ENCODE peak calls at places on chromosomes 3 and 15, in nine cellular contexts. One of them, this sample, is unnamed. For H3K36me3, the result is how much of the 10 kb centered on the place peaks cover.

GRCh38 chr3:116445291-116445841 is at the start of gene LSAMP:
- DNase-seq in SK-N-SH: peak
- DNase-seq in endodermal cell: peak
- DNase-seq in neuronal stem cell: peak
- DNase-seq in effector memory CD4-positive, alpha-beta T cell: no peak
- DNase-seq in stomach: no peak
- DNase-seq in HepG2: no peak
- DNase-seq in tibial artery: no peak
- DNase-seq in iPS DF 6.9: peak
- DNase-seq in this sample: no peak

GRCh38 chr3:127081001-127081720 is 98.2 kb downstream of the PLXNA1 start:
- DNase-seq in stomach: no peak
- DNase-seq in iPS DF 6.9: no peak
- DNase-seq in tibial artery: no peak
- DNase-seq in endodermal cell: no peak
- DNase-seq in HepG2: no peak
- DNase-seq in SK-N-SH: no peak
- DNase-seq in neuronal stem cell: no peak
- DNase-seq in effector memory CD4-positive, alpha-beta T cell: no peak
- DNase-seq in this sample: no peak

GRCh38 chr3:50652709-50653108 is 22.0 kb upstream of the DOCK3 start:
- DNase-seq in neuronal stem cell: no peak
- DNase-seq in iPS DF 6.9: peak
- DNase-seq in effector memory CD4-positive, alpha-beta T cell: peak
- DNase-seq in tibial artery: no peak
- DNase-seq in endodermal cell: peak
- DNase-seq in stomach: peak
- DNase-seq in HepG2: peak
- DNase-seq in SK-N-SH: peak
- DNase-seq in this sample: no peak

GRCh38 chr3:52536369-52537164 is at the start of gene UQCC5:
- DNase-seq in SK-N-SH: peak
- DNase-seq in tibial artery: peak
- DNase-seq in endodermal cell: peak
- DNase-seq in iPS DF 6.9: peak
- DNase-seq in neuronal stem cell: peak
- DNase-seq in effector memory CD4-positive, alpha-beta T cell: peak
- DNase-seq in stomach: peak
- DNase-seq in HepG2: peak
- DNase-seq in this sample: peak

GRCh38 chr3:13141183-13141582 is 68.0 kb upstream of the IQSEC1 start:
- DNase-seq in neuronal stem cell: no peak
- DNase-seq in SK-N-SH: no peak
- DNase-seq in stomach: no peak
- DNase-seq in effector memory CD4-positive, alpha-beta T cell: no peak
- DNase-seq in tibial artery: no peak
- DNase-seq in HepG2: no peak
- DNase-seq in endodermal cell: no peak
- DNase-seq in iPS DF 6.9: no peak
- DNase-seq in this sample: peak

GRCh38 chr3:177294221-177294620 is 96.9 kb upstream of the TBL1XR1 start:
- DNase-seq in SK-N-SH: no peak
- DNase-seq in neuronal stem cell: no peak
- DNase-seq in tibial artery: peak
- DNase-seq in HepG2: no peak
- DNase-seq in iPS DF 6.9: no peak
- DNase-seq in endodermal cell: no peak
- DNase-seq in stomach: peak
- DNase-seq in effector memory CD4-positive, alpha-beta T cell: no peak
- DNase-seq in this sample: no peak

GRCh38 chr3:110413291-110413690 is 658.3 kb upstream of the NECTIN3 start:
- DNase-seq in endodermal cell: peak
- DNase-seq in stomach: no peak
- DNase-seq in tibial artery: no peak
- DNase-seq in iPS DF 6.9: no peak
- DNase-seq in SK-N-SH: no peak
- DNase-seq in HepG2: no peak
- DNase-seq in effector memory CD4-positive, alpha-beta T cell: no peak
- DNase-seq in neuronal stem cell: no peak
- DNase-seq in this sample: no peak

GRCh38 chr3:43742935-43743334 is 52.2 kb downstream of the ABHD5 start:
- DNase-seq in effector memory CD4-positive, alpha-beta T cell: no peak
- DNase-seq in neuronal stem cell: no peak
- DNase-seq in iPS DF 6.9: no peak
- DNase-seq in HepG2: no peak
- DNase-seq in tibial artery: no peak
- DNase-seq in stomach: no peak
- DNase-seq in SK-N-SH: no peak
- DNase-seq in endodermal cell: peak
- DNase-seq in this sample: no peak

GRCh38 chr15:69526086-69526485 is 73.5 kb downstream of the RPLP1 start:
- DNase-seq in tibial artery: peak
- DNase-seq in neuronal stem cell: no peak
- DNase-seq in endodermal cell: peak
- DNase-seq in iPS DF 6.9: no peak
- DNase-seq in stomach: no peak
- DNase-seq in HepG2: no peak
- DNase-seq in SK-N-SH: no peak
- DNase-seq in effector memory CD4-positive, alpha-beta T cell: no peak
- DNase-seq in this sample: no peak

GRCh38 chr3:193744048-193744821 is 151.2 kb downstream of the OPA1 start:
- DNase-seq in tibial artery: no peak
- DNase-seq in neuronal stem cell: no peak
- DNase-seq in iPS DF 6.9: peak
- DNase-seq in stomach: peak
- DNase-seq in SK-N-SH: no peak
- DNase-seq in effector memory CD4-positive, alpha-beta T cell: no peak
- DNase-seq in endodermal cell: peak
- DNase-seq in HepG2: peak
- DNase-seq in this sample: no peak

DNA sequence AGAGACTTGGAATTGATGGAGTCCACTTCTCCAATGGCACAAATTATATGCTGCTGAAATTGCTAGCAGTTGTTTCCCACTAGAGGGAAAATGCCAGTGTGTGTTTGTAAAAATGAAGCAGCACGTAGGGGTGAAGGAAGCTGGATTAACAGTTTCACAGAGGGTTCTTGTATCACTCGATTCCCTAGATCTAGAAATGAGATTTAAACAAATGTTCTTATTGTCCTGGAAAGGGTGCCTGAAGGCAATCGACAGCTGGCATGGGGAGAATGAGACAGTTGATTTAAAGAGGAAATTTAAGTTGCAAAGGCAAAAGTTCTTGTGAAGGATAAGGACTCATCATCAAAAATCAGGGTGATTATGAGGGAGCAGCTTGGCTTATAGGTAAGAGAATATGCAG is 234.8 kb upstream of the ARPP21 start:
- DNase-seq in iPS DF 6.9: no peak
- DNase-seq in HepG2: no peak
- DNase-seq in SK-N-SH: no peak
- DNase-seq in stomach: no peak
- DNase-seq in neuronal stem cell: no peak
- DNase-seq in tibial artery: no peak
- DNase-seq in endodermal cell: no peak
- DNase-seq in effector memory CD4-positive, alpha-beta T cell: no peak
- DNase-seq in this sample: no peak
- H3K27ac ChIP-seq in iPS DF 6.9: no peak
- H3K27ac ChIP-seq in HepG2: no peak
- H3K27ac ChIP-seq in SK-N-SH: no peak
- H3K27ac ChIP-seq in stomach: no peak
- H3K27ac ChIP-seq in neuronal stem cell: no peak
- H3K27ac ChIP-seq in tibial artery: no peak
- H3K27ac ChIP-seq in endodermal cell: no peak
- H3K27ac ChIP-seq in effector memory CD4-positive, alpha-beta T cell: no peak
- H3K27ac ChIP-seq in this sample: no peak

GRCh38 chr15:25089577-25089976 is 134.8 kb downstream of the SNRPN start:
- DNase-seq in HepG2: no peak
- DNase-seq in stomach: no peak
- DNase-seq in endodermal cell: peak
- DNase-seq in neuronal stem cell: no peak
- DNase-seq in tibial artery: peak
- DNase-seq in SK-N-SH: no peak
- DNase-seq in effector memory CD4-positive, alpha-beta T cell: no peak
- DNase-seq in iPS DF 6.9: no peak
- DNase-seq in this sample: peak
- H3K36me3 ChIP-seq in HepG2: under half
- H3K36me3 ChIP-seq in stomach: half or more
- H3K36me3 ChIP-seq in endodermal cell: half or more
- H3K36me3 ChIP-seq in neuronal stem cell: half or more
- H3K36me3 ChIP-seq in tibial artery: half or more
- H3K36me3 ChIP-seq in SK-N-SH: under half
- H3K36me3 ChIP-seq in effector memory CD4-positive, alpha-beta T cell: half or more
- H3K36me3 ChIP-seq in iPS DF 6.9: half or more
- H3K36me3 ChIP-seq in this sample: under half

DNA sequence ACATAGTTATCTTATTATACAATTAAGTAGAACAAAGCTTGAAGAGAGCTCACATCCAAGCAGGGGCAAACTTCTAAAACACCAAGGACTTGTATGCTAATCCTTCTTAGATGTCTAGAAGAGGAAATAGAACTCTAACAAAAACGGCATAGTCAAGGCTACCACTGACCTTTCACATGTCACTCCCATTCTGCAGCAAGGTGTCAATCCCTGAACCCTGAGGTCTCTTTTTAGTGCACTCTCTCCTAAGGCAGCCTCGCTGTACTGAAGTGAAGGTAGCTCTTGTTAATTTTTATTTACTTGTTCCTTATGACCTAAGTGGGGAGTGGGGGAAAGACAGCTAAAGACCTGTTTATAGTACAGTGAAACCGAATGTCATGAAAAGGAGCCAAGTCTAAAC is 506.5 kb downstream of the FOXP1 start:
- DNase-seq in effector memory CD4-positive, alpha-beta T cell: no peak
- DNase-seq in neuronal stem cell: no peak
- DNase-seq in stomach: no peak
- DNase-seq in tibial artery: no peak
- DNase-seq in SK-N-SH: no peak
- DNase-seq in endodermal cell: no peak
- DNase-seq in iPS DF 6.9: no peak
- DNase-seq in HepG2: no peak
- DNase-seq in this sample: no peak
- H3K27ac ChIP-seq in effector memory CD4-positive, alpha-beta T cell: no peak
- H3K27ac ChIP-seq in neuronal stem cell: no peak
- H3K27ac ChIP-seq in stomach: no peak
- H3K27ac ChIP-seq in tibial artery: peak
- H3K27ac ChIP-seq in SK-N-SH: peak
- H3K27ac ChIP-seq in endodermal cell: no peak
- H3K27ac ChIP-seq in iPS DF 6.9: no peak
- H3K27ac ChIP-seq in HepG2: no peak
- H3K27ac ChIP-seq in this sample: no peak

GRCh38 chr3:16362781-16363180 is 97.8 kb downstream of the OXNAD1 start:
- DNase-seq in SK-N-SH: no peak
- DNase-seq in neuronal stem cell: no peak
- DNase-seq in tibial artery: no peak
- DNase-seq in endodermal cell: no peak
- DNase-seq in iPS DF 6.9: no peak
- DNase-seq in effector memory CD4-positive, alpha-beta T cell: no peak
- DNase-seq in stomach: no peak
- DNase-seq in HepG2: no peak
- DNase-seq in this sample: no peak
- H3K36me3 ChIP-seq in SK-N-SH: under half
- H3K36me3 ChIP-seq in neuronal stem cell: under half
- H3K36me3 ChIP-seq in tibial artery: under half
- H3K36me3 ChIP-seq in endodermal cell: under half
- H3K36me3 ChIP-seq in iPS DF 6.9: under half
- H3K36me3 ChIP-seq in effector memory CD4-positive, alpha-beta T cell: under half
- H3K36me3 ChIP-seq in stomach: under half
- H3K36me3 ChIP-seq in HepG2: under half
- H3K36me3 ChIP-seq in this sample: under half

DNA sequence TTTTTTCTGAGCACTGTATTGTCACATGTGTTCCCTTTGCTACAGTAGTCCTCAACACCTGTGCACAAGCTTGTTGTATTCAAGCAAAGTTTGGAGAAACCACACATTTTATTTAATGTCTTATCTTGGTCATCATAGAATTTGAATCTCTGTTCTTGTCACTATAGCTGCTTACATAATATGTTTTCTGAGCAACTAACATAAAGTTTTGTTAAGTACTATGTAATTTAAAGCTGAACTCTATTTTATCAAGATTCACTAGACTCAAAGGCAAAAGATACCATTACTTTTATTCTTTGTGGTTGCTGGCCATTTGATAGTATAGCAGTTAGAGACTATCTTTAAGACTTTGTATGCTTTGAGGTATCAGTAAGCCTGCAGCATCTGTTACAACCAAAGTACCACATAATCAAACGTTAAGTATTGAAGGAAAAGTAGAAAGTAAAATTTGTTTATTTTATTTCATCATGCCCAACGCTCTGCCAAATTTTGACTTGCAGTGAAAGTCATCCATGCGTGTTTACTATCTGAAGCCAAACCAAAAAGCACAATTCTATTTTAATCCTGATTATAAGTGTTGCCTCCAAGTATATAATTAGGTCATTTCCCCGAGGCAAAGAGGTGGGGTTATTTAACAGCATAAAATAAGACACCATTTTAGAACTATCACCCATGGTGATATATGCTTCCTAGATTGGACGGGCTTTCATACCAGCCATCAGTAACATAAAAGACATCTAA is 10.3 kb upstream of the ABHD10 start:
- DNase-seq in effector memory CD4-positive, alpha-beta T cell: no peak
- DNase-seq in tibial artery: no peak
- DNase-seq in endodermal cell: no peak
- DNase-seq in SK-N-SH: no peak
- DNase-seq in iPS DF 6.9: no peak
- DNase-seq in stomach: no peak
- DNase-seq in HepG2: no peak
- DNase-seq in neuronal stem cell: no peak
- DNase-seq in this sample: no peak
- H3K27ac ChIP-seq in effector memory CD4-positive, alpha-beta T cell: no peak
- H3K27ac ChIP-seq in tibial artery: peak
- H3K27ac ChIP-seq in endodermal cell: no peak
- H3K27ac ChIP-seq in SK-N-SH: no peak
- H3K27ac ChIP-seq in iPS DF 6.9: no peak
- H3K27ac ChIP-seq in stomach: no peak
- H3K27ac ChIP-seq in HepG2: no peak
- H3K27ac ChIP-seq in neuronal stem cell: no peak
- H3K27ac ChIP-seq in this sample: peak